ENCODE peak calls at places on chromosomes 4 and X, in four cellular contexts. One of them, this sample, is unnamed. For H3K9me3, the result is how much of the 10 kb centered on the place peaks cover.

GRCh38 chr4:159002950-159003349 is 99.9 kb upstream of the RAPGEF2 start:
- DNase-seq in PC-3: no peak
- DNase-seq in tibial artery: no peak
- DNase-seq in CD4-positive, alpha-beta memory T cell: no peak
- DNase-seq in this sample: no peak

GRCh38 chr4:186449954-186450353 is 105.4 kb downstream of the MTNR1A start:
- DNase-seq in PC-3: no peak
- DNase-seq in tibial artery: no peak
- DNase-seq in CD4-positive, alpha-beta memory T cell: no peak
- DNase-seq in this sample: no peak

GRCh38 chr4:142085631-142086292 is 449.4 kb downstream of the IL15 start:
- DNase-seq in PC-3: no peak
- DNase-seq in CD4-positive, alpha-beta memory T cell: no peak
- DNase-seq in tibial artery: no peak
- DNase-seq in this sample: no peak

GRCh38 chr4:30817489-30817888 is 97.3 kb downstream of the PCDH7 start:
- DNase-seq in CD4-positive, alpha-beta memory T cell: no peak
- DNase-seq in PC-3: no peak
- DNase-seq in tibial artery: no peak
- DNase-seq in this sample: no peak

GRCh38 chr4:27187786-27188185 is 327.1 kb downstream of the STIM2 start:
- DNase-seq in tibial artery: no peak
- DNase-seq in CD4-positive, alpha-beta memory T cell: no peak
- DNase-seq in PC-3: peak
- DNase-seq in this sample: no peak

GRCh38 chr4:8688041-8688907 is 95.7 kb downstream of the CPZ start:
- DNase-seq in tibial artery: peak
- DNase-seq in PC-3: peak
- DNase-seq in CD4-positive, alpha-beta memory T cell: no peak
- DNase-seq in this sample: no peak

GRCh38 chr4:17286737-17287460 is 225.0 kb downstream of the QDPR start:
- DNase-seq in PC-3: no peak
- DNase-seq in tibial artery: no peak
- DNase-seq in CD4-positive, alpha-beta memory T cell: no peak
- DNase-seq in this sample: no peak

GRCh38 chr4:95981591-95981990 is 141.7 kb downstream of the PDHA2 start:
- DNase-seq in CD4-positive, alpha-beta memory T cell: no peak
- DNase-seq in PC-3: no peak
- DNase-seq in tibial artery: no peak
- DNase-seq in this sample: no peak

GRCh38 chrX:8748855-8749254 is 16.9 kb upstream of the ANOS1 start:
- DNase-seq in CD4-positive, alpha-beta memory T cell: peak
- DNase-seq in tibial artery: no peak
- DNase-seq in PC-3: peak
- DNase-seq in this sample: peak

GRCh38 chr4:35087216-35087615 is 1157.1 kb downstream of the ARAP2 start:
- DNase-seq in tibial artery: no peak
- DNase-seq in CD4-positive, alpha-beta memory T cell: no peak
- DNase-seq in PC-3: no peak
- DNase-seq in this sample: no peak

GRCh38 chr4:85783483-85783882 is 308.5 kb downstream of the ARHGAP24 start:
- DNase-seq in PC-3: peak
- DNase-seq in CD4-positive, alpha-beta memory T cell: no peak
- DNase-seq in tibial artery: no peak
- DNase-seq in this sample: peak

GRCh38 chr4:24279492-24279891 is 304.9 kb downstream of the DHX15 start:
- DNase-seq in tibial artery: no peak
- DNase-seq in PC-3: no peak
- DNase-seq in CD4-positive, alpha-beta memory T cell: no peak
- DNase-seq in this sample: no peak

GRCh38 chr4:169009281-169010124 is 552 bp downstream of the CBR4 start:
- DNase-seq in tibial artery: peak
- DNase-seq in CD4-positive, alpha-beta memory T cell: peak
- DNase-seq in PC-3: peak
- DNase-seq in this sample: peak

GRCh38 chr4:41751325-41752061 is 3.0 kb upstream of the PHOX2B start:
- DNase-seq in CD4-positive, alpha-beta memory T cell: no peak
- DNase-seq in tibial artery: no peak
- DNase-seq in PC-3: no peak
- DNase-seq in this sample: no peak
- H3K9me3 ChIP-seq in CD4-positive, alpha-beta memory T cell: under half
- H3K9me3 ChIP-seq in tibial artery: under half
- H3K9me3 ChIP-seq in PC-3: under half
- H3K9me3 ChIP-seq in this sample: under half

DNA sequence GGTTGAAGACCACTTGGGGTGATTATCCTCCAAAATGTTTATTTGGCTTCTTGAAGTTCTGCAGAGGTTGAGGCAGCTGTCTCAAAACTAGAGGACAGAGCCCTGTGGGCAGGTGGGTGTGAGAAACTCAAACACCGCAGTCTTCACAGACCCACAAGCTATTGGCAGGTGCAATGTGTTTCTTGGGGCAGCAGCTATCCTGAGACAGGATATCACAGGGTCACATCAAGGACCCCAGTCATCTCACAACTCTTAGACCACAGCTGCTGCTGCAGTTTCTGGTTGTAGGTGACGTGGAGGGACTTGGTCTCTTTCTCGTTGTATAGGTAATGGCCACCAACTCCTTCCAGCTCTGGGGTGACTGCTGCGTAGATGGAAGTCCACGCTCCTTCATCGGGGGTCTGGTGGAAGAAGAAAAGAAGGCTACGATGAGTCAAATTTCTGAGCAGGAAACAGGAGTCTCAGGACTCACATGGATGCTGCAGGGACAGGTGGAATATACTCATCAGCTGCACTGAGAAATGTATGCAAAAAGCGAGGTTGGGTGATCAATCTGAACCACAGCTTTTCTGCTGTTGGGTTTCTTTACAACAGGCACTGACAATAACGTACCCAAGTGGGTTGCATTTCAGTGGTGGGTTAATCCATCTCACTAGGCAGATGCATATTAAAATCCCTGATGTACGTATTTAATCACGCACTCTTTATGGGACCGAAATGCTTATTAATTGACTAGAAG is 279.8 kb downstream of the DHRSX start:
- DNase-seq in tibial artery: peak
- DNase-seq in PC-3: no peak
- DNase-seq in CD4-positive, alpha-beta memory T cell: no peak
- DNase-seq in this sample: no peak
- H3K9me3 ChIP-seq in tibial artery: under half
- H3K9me3 ChIP-seq in PC-3: under half
- H3K9me3 ChIP-seq in CD4-positive, alpha-beta memory T cell: under half
- H3K9me3 ChIP-seq in this sample: under half

GRCh38 chr4:7582313-7583096 is 147.8 kb upstream of the PSAPL1 start:
- DNase-seq in CD4-positive, alpha-beta memory T cell: no peak
- DNase-seq in tibial artery: no peak
- DNase-seq in PC-3: no peak
- DNase-seq in this sample: no peak
- H3K9me3 ChIP-seq in CD4-positive, alpha-beta memory T cell: under half
- H3K9me3 ChIP-seq in tibial artery: under half
- H3K9me3 ChIP-seq in PC-3: under half
- H3K9me3 ChIP-seq in this sample: under half

GRCh38 chr4:76325072-76325471 is 18.5 kb downstream of the STBD1 start:
- DNase-seq in CD4-positive, alpha-beta memory T cell: no peak
- DNase-seq in tibial artery: no peak
- DNase-seq in PC-3: no peak
- DNase-seq in this sample: no peak
- H3K9me3 ChIP-seq in CD4-positive, alpha-beta memory T cell: under half
- H3K9me3 ChIP-seq in tibial artery: under half
- H3K9me3 ChIP-seq in PC-3: under half
- H3K9me3 ChIP-seq in this sample: under half

DNA sequence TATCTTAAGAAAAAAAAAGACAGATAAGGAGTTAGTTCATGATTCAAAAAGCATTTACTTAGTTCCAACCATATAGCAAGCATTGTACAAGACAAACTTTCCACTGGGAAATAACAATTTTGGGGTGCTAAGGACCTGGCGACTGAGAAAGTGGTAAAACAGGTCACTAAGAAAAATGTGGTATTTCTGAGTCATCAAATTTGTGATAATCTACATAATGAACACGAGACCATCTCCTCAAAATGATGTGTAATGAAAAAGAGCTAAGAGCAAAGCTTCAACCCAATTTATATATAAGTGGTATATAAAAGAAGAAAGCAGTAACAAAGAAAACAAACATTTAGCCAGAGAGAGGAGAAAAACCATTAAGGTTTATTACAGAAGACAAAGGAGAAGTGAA is 72.3 kb downstream of the FBXW7 start:
- DNase-seq in tibial artery: no peak
- DNase-seq in PC-3: no peak
- DNase-seq in CD4-positive, alpha-beta memory T cell: no peak
- DNase-seq in this sample: no peak
- H3K9me3 ChIP-seq in tibial artery: under half
- H3K9me3 ChIP-seq in PC-3: under half
- H3K9me3 ChIP-seq in CD4-positive, alpha-beta memory T cell: under half
- H3K9me3 ChIP-seq in this sample: under half

DNA sequence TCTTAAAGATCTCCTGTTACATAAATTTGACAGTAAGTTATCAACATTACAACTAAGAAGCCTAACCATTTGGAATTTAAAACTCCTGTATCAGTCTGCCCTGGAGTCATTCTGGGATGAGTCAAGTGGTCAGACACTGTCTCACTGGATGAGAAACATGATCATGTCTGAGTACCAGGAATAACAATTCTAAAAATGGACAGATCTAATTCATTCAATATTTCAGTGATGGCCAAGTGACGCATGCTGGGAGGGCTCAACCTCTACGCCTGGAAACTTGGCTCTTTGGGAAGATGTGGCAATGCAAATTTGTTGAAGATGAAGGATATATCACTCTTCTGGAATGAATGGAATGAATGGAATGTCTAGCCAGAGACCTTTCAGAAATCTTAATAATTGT is 1427.2 kb downstream of the STIM2 start:
- DNase-seq in tibial artery: no peak
- DNase-seq in PC-3: peak
- DNase-seq in CD4-positive, alpha-beta memory T cell: no peak
- DNase-seq in this sample: no peak
- H3K9me3 ChIP-seq in tibial artery: under half
- H3K9me3 ChIP-seq in PC-3: under half
- H3K9me3 ChIP-seq in CD4-positive, alpha-beta memory T cell: under half
- H3K9me3 ChIP-seq in this sample: under half

DNA sequence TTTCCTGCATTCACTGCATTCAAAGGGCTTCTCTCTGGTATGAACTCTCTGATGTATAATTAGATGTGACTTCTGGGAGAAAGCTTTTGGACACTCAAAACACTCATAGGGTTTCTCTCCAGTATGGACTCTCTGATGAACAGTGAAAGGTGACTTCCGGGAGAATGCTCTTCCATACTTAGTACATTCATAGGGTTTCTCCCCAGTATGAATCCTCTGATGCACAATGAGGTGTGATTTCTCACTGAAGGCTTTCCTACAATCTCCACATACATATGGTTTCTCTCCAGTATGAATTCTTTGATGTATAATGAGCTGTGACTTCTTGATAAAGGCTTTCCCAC is 12.2 kb downstream of the ZNF630 start:
- DNase-seq in PC-3: no peak
- DNase-seq in tibial artery: no peak
- DNase-seq in CD4-positive, alpha-beta memory T cell: no peak
- DNase-seq in this sample: no peak
- H3K9me3 ChIP-seq in PC-3: under half
- H3K9me3 ChIP-seq in tibial artery: under half
- H3K9me3 ChIP-seq in CD4-positive, alpha-beta memory T cell: under half
- H3K9me3 ChIP-seq in this sample: under half

This sample was measured in OCI-LY7.